ENCODE peak calls at places on chromosomes 7 and 10, in eight cellular contexts. D is activated T-helper 1 cell treated with anti-CD3 and anti-CD28 coated beads, Interleukin-12 subunit alpha, Interleukin-12 subunit beta, Interleukin-2, Interleukin-4 antibody, amounts not matched to agents 30 ng/mL and 10 ng/mL and 1 ng/mL, durations not matched to agents 14 hours and 24 hours and 36 hours; W is stimulated activated CD8-positive, alpha-beta memory T cell treated with anti-CD3 and anti-CD28 coated beads, Interleukin-12 subunit alpha, Interleukin-12 subunit beta, amount 100 ng/mL, for 1 hour; X is activated gamma-delta T cell treated with anti-CD3 and anti-CD28 coated beads, Interleukin-2, amount 50 U/mL, for 16 hours; F is A549; S is AG08396; Z is activated T-cell treated with anti-CD3 and anti-CD28 coated beads, Interleukin-2, amount 50 U/mL, for 72 hours; Y is central memory CD4-positive, alpha-beta T cell. C is an unnamed sample.

GRCh38 chr7:74479066-74479781 is 25.5 kb downstream of the GTF2IRD1 start:
- DNase-seq in S (no peak), Y (no peak), D (no peak), W (no peak), X (no peak), Z (no peak), F (no peak), C (peak)

GRCh38 chr7:3067193-3067592 is 23.5 kb upstream of the CARD11 start:
- DNase-seq in Y (peak), S (no peak), Z (peak), W (no peak), F (no peak), X (no peak), D (no peak), C (no peak)

GRCh38 chr7:135486258-135486657 is 23.6 kb downstream of the CNOT4 start:
- DNase-seq in Z (no peak), S (no peak), Y (no peak), W (no peak), D (no peak), F (no peak), X (no peak), C (no peak)

GRCh38 chr7:44377134-44377463 is 51.7 kb upstream of the CAMK2B start:
- DNase-seq in Z (no peak), D (no peak), X (no peak), S (peak), F (no peak), W (no peak), Y (no peak), C (no peak)

GRCh38 chr10:71729023-71729649 is 9.6 kb upstream of the C10orf105 start:
- DNase-seq in W (no peak), F (peak), S (no peak), D (no peak), Z (no peak), X (no peak), Y (no peak), C (peak)

GRCh38 chr10:24257588-24257987 is 48.6 kb downstream of the KIAA1217 start:
- DNase-seq in F (no peak), W (no peak), X (no peak), D (no peak), S (no peak), Z (no peak), Y (no peak), C (no peak)

GRCh38 chr7:133293390-133294110 is 40.7 kb downstream of the EXOC4 start:
- DNase-seq in Z (no peak), X (no peak), D (no peak), Y (no peak), W (no peak), S (no peak), F (no peak), C (no peak)

GRCh38 chr10:46546591-46547330 is 9.7 kb downstream of the GPRIN2 start:
- DNase-seq in Y (no peak), D (no peak), W (no peak), X (no peak), S (peak), F (no peak), Z (no peak), C (peak)

GRCh38 chr10:31759124-31759798 is 169.4 kb downstream of the ARHGAP12 start:
- DNase-seq in Y (peak), W (peak), D (peak), X (peak), Z (peak), F (peak), S (peak), C (peak)

GRCh38 chr10:102549549-102549948 is 45.8 kb downstream of the SUFU start:
- DNase-seq in Z (no peak), S (no peak), Y (no peak), W (no peak), X (no peak), D (no peak), F (no peak), C (no peak)

GRCh38 chr7:2968176-2968575 is 75.5 kb downstream of the CARD11 start:
- DNase-seq in F (no peak), X (no peak), W (no peak), Z (no peak), D (no peak), S (no peak), Y (no peak), C (no peak)

C was measured in upper lobe of left lung.